ENCODE peak calls at places on chromosome 12, in six cellular contexts. One of them, this sample, is unnamed.

GRCh38 chr12:123271182-123271491 is 519 bp downstream of the CDK2AP1 start:
- DNase-seq in AG09309: no peak
- DNase-seq in left ventricle myocardium inferior: peak; percentile 81
- DNase-seq in OCI-LY7: peak; percentile 83
- DNase-seq in GM23338: peak; percentile 86
- DNase-seq in uterus: peak; percentile 71
- DNase-seq in this sample: no peak

GRCh38 chr12:107903377-107904061 is 129.0 kb downstream of the ASCL4 start:
- DNase-seq in uterus: no peak
- DNase-seq in left ventricle myocardium inferior: peak; percentile 60
- DNase-seq in AG09309: no peak
- DNase-seq in OCI-LY7: peak; percentile 82
- DNase-seq in GM23338: peak; percentile 91
- DNase-seq in this sample: no peak

GRCh38 chr12:14576896-14577295 is 9.2 kb upstream of the PLBD1 start:
- DNase-seq in OCI-LY7: peak; percentile 93
- DNase-seq in AG09309: no peak
- DNase-seq in GM23338: no peak
- DNase-seq in uterus: no peak
- DNase-seq in left ventricle myocardium inferior: no peak
- DNase-seq in this sample: no peak

GRCh38 chr12:73950506-73950905 is 587.1 kb upstream of the ATXN7L3B start:
- DNase-seq in OCI-LY7: no peak
- DNase-seq in uterus: no peak
- DNase-seq in left ventricle myocardium inferior: no peak
- DNase-seq in AG09309: no peak
- DNase-seq in GM23338: no peak
- DNase-seq in this sample: no peak

GRCh38 chr12:12528361-12529092 is 34.1 kb downstream of the DUSP16 start:
- DNase-seq in AG09309: no peak
- DNase-seq in uterus: no peak
- DNase-seq in OCI-LY7: no peak
- DNase-seq in left ventricle myocardium inferior: no peak
- DNase-seq in GM23338: no peak
- DNase-seq in this sample: no peak

GRCh38 chr12:29519585-29520182 is 22.2 kb upstream of the OVCH1 start:
- DNase-seq in GM23338: peak; percentile 49
- DNase-seq in AG09309: peak; percentile 24
- DNase-seq in uterus: peak; percentile 23
- DNase-seq in left ventricle myocardium inferior: no peak
- DNase-seq in OCI-LY7: peak; percentile 44
- DNase-seq in this sample: peak; percentile 60

GRCh38 chr12:58860050-58860787 is 60.1 kb downstream of the LRIG3 start:
- DNase-seq in uterus: no peak
- DNase-seq in AG09309: no peak
- DNase-seq in OCI-LY7: no peak
- DNase-seq in left ventricle myocardium inferior: no peak
- DNase-seq in GM23338: no peak
- DNase-seq in this sample: no peak

GRCh38 chr12:67069451-67070306 is 199.5 kb upstream of the CAND1 start:
- DNase-seq in AG09309: no peak
- DNase-seq in uterus: no peak
- DNase-seq in left ventricle myocardium inferior: peak; percentile 28
- DNase-seq in GM23338: peak; percentile 87
- DNase-seq in OCI-LY7: peak; percentile 55
- DNase-seq in this sample: no peak

GRCh38 chr12:13251496-13251895 is 55.0 kb downstream of the EMP1 start:
- DNase-seq in left ventricle myocardium inferior: no peak
- DNase-seq in AG09309: no peak
- DNase-seq in uterus: no peak
- DNase-seq in OCI-LY7: no peak
- DNase-seq in GM23338: no peak
- DNase-seq in this sample: no peak

GRCh38 chr12:56954956-56955355 is 2.5 kb downstream of the RDH16 start:
- DNase-seq in AG09309: no peak
- DNase-seq in left ventricle myocardium inferior: no peak
- DNase-seq in OCI-LY7: no peak
- DNase-seq in GM23338: no peak
- DNase-seq in uterus: no peak
- DNase-seq in this sample: no peak

GRCh38 chr12:63913929-63914328 is 69.4 kb downstream of the SRGAP1 start:
- DNase-seq in left ventricle myocardium inferior: no peak
- DNase-seq in OCI-LY7: no peak
- DNase-seq in AG09309: no peak
- DNase-seq in GM23338: no peak
- DNase-seq in uterus: no peak
- DNase-seq in this sample: no peak

GRCh38 chr12:124856842-124857178 is 6.9 kb downstream of the SCARB1 start:
- DNase-seq in AG09309: no peak
- DNase-seq in OCI-LY7: no peak
- DNase-seq in GM23338: no peak
- DNase-seq in uterus: no peak
- DNase-seq in left ventricle myocardium inferior: no peak
- DNase-seq in this sample: no peak

GRCh38 chr12:49364989-49365388 is 2.3 kb upstream of the SPATS2 start:
- DNase-seq in AG09309: no peak
- DNase-seq in left ventricle myocardium inferior: no peak
- DNase-seq in uterus: no peak
- DNase-seq in GM23338: no peak
- DNase-seq in OCI-LY7: no peak
- DNase-seq in this sample: no peak

GRCh38 chr12:122888232-122888752 is 7.6 kb downstream of the VPS37B start:
- DNase-seq in uterus: no peak
- DNase-seq in AG09309: no peak
- DNase-seq in left ventricle myocardium inferior: peak; percentile 31
- DNase-seq in OCI-LY7: peak; percentile 67
- DNase-seq in GM23338: peak; percentile 89
- DNase-seq in this sample: peak; percentile 55

GRCh38 chr12:57477710-57478681 is 1.7 kb downstream of the ARHGAP9 start:
- DNase-seq in OCI-LY7: peak; percentile 73
- DNase-seq in uterus: no peak
- DNase-seq in left ventricle myocardium inferior: no peak
- DNase-seq in GM23338: no peak
- DNase-seq in AG09309: no peak
- DNase-seq in this sample: no peak

GRCh38 chr12:38384816-38385491 is 68.4 kb downstream of the ALG10B start:
- DNase-seq in left ventricle myocardium inferior: no peak
- DNase-seq in OCI-LY7: no peak
- DNase-seq in AG09309: no peak
- DNase-seq in GM23338: peak; percentile 66
- DNase-seq in uterus: no peak
- DNase-seq in this sample: no peak

GRCh38 chr12:24047345-24047744 is 97.9 kb upstream of the SOX5 start:
- DNase-seq in GM23338: no peak
- DNase-seq in uterus: no peak
- DNase-seq in AG09309: no peak
- DNase-seq in left ventricle myocardium inferior: no peak
- DNase-seq in OCI-LY7: no peak
- DNase-seq in this sample: no peak

GRCh38 chr12:93913845-93914244 is 234.5 kb upstream of the PLXNC1 start:
- DNase-seq in uterus: no peak
- DNase-seq in AG09309: peak; percentile 79
- DNase-seq in left ventricle myocardium inferior: no peak
- DNase-seq in GM23338: no peak
- DNase-seq in OCI-LY7: no peak
- DNase-seq in this sample: peak; percentile 49

GRCh38 chr12:70744133-70744532 is 106.9 kb upstream of the PTPRB start:
- DNase-seq in uterus: no peak
- DNase-seq in GM23338: no peak
- DNase-seq in OCI-LY7: no peak
- DNase-seq in AG09309: no peak
- DNase-seq in left ventricle myocardium inferior: no peak
- DNase-seq in this sample: no peak

GRCh38 chr12:112419269-112420133 is 754 bp downstream of the PTPN11 start:
- DNase-seq in left ventricle myocardium inferior: peak; percentile 63
- DNase-seq in GM23338: peak; percentile 85
- DNase-seq in AG09309: peak; percentile 46
- DNase-seq in OCI-LY7: no peak
- DNase-seq in uterus: peak; percentile 77
- DNase-seq in this sample: peak; percentile 37

GRCh38 chr12:124466200-124467128 is 100.9 kb downstream of the NCOR2 start:
- DNase-seq in left ventricle myocardium inferior: peak; percentile 71
- DNase-seq in uterus: no peak
- DNase-seq in GM23338: no peak
- DNase-seq in AG09309: no peak
- DNase-seq in OCI-LY7: peak; percentile 89
- DNase-seq in this sample: no peak

GRCh38 chr12:76449572-76449971 is 101.4 kb upstream of the BBS10 start:
- DNase-seq in left ventricle myocardium inferior: no peak
- DNase-seq in AG09309: no peak
- DNase-seq in OCI-LY7: no peak
- DNase-seq in GM23338: no peak
- DNase-seq in uterus: no peak
- DNase-seq in this sample: no peak

GRCh38 chr12:62604856-62605255 is 138.2 kb downstream of the MON2 start:
- DNase-seq in GM23338: no peak
- DNase-seq in OCI-LY7: no peak
- DNase-seq in AG09309: no peak
- DNase-seq in uterus: no peak
- DNase-seq in left ventricle myocardium inferior: no peak
- DNase-seq in this sample: no peak

GRCh38 chr12:3533703-3534386 is 42.8 kb downstream of the PRMT8 start:
- DNase-seq in left ventricle myocardium inferior: peak; percentile 59
- DNase-seq in uterus: no peak
- DNase-seq in OCI-LY7: no peak
- DNase-seq in AG09309: no peak
- DNase-seq in GM23338: no peak
- DNase-seq in this sample: no peak

GRCh38 chr12:70267550-70267949 is 24.3 kb downstream of the CNOT2 start:
- DNase-seq in GM23338: no peak
- DNase-seq in OCI-LY7: peak; percentile 10
- DNase-seq in uterus: no peak
- DNase-seq in AG09309: no peak
- DNase-seq in left ventricle myocardium inferior: no peak
- DNase-seq in this sample: no peak

GRCh38 chr12:51815571-51815970 is 32.9 kb downstream of the FIGNL2 start:
- DNase-seq in OCI-LY7: no peak
- DNase-seq in uterus: no peak
- DNase-seq in left ventricle myocardium inferior: no peak
- DNase-seq in AG09309: no peak
- DNase-seq in GM23338: peak; percentile 65
- DNase-seq in this sample: no peak

GRCh38 chr12:51818567-51819300 is 29.8 kb downstream of the FIGNL2 start:
- DNase-seq in left ventricle myocardium inferior: no peak
- DNase-seq in uterus: peak; percentile 29
- DNase-seq in AG09309: peak; percentile 52
- DNase-seq in GM23338: no peak
- DNase-seq in OCI-LY7: no peak
- DNase-seq in this sample: peak; percentile 69

GRCh38 chr12:51818086-51818485 is 30.4 kb downstream of the FIGNL2 start:
- DNase-seq in GM23338: no peak
- DNase-seq in OCI-LY7: no peak
- DNase-seq in AG09309: no peak
- DNase-seq in left ventricle myocardium inferior: no peak
- DNase-seq in uterus: no peak
- DNase-seq in this sample: no peak

GRCh38 chr12:51814311-51815088 is 34.0 kb downstream of the FIGNL2 start:
- DNase-seq in uterus: peak; percentile 51
- DNase-seq in GM23338: peak; percentile 89
- DNase-seq in AG09309: peak; percentile 24
- DNase-seq in left ventricle myocardium inferior: peak; percentile 81
- DNase-seq in OCI-LY7: no peak
- DNase-seq in this sample: no peak

GRCh38 chr12:51817027-51817953 is 31.2 kb downstream of the FIGNL2 start:
- DNase-seq in AG09309: no peak
- DNase-seq in left ventricle myocardium inferior: no peak
- DNase-seq in OCI-LY7: no peak
- DNase-seq in GM23338: no peak
- DNase-seq in uterus: no peak
- DNase-seq in this sample: no peak
- TF ChIP-seq CTCF in AG09309: no peak
- TF ChIP-seq CTCF in left ventricle myocardium inferior: no peak
- TF ChIP-seq CTCF in OCI-LY7: no peak
- TF ChIP-seq CTCF in GM23338: no peak
- TF ChIP-seq CTCF in uterus: no peak
- TF ChIP-seq CTCF in this sample: no peak

GRCh38 chr12:26153421-26154154 is 28.8 kb upstream of the BHLHE41 start:
- DNase-seq in uterus: peak; percentile 62
- DNase-seq in AG09309: peak; percentile 85
- DNase-seq in OCI-LY7: no peak
- DNase-seq in left ventricle myocardium inferior: no peak
- DNase-seq in GM23338: no peak
- DNase-seq in this sample: peak; percentile 83

GRCh38 chr12:26156996-26157395 is 32.2 kb upstream of the BHLHE41 start:
- DNase-seq in uterus: no peak
- DNase-seq in GM23338: no peak
- DNase-seq in AG09309: no peak
- DNase-seq in OCI-LY7: no peak
- DNase-seq in left ventricle myocardium inferior: no peak
- DNase-seq in this sample: no peak

GRCh38 chr12:26156201-26156871 is 31.5 kb upstream of the BHLHE41 start:
- DNase-seq in OCI-LY7: peak; percentile 91
- DNase-seq in GM23338: no peak
- DNase-seq in AG09309: no peak
- DNase-seq in uterus: no peak
- DNase-seq in left ventricle myocardium inferior: no peak
- DNase-seq in this sample: no peak

GRCh38 chr12:26162174-26162573 is 33.2 kb upstream of the SSPN start:
- DNase-seq in GM23338: no peak
- DNase-seq in left ventricle myocardium inferior: no peak
- DNase-seq in AG09309: no peak
- DNase-seq in uterus: no peak
- DNase-seq in OCI-LY7: no peak
- DNase-seq in this sample: no peak

GRCh38 chr12:26158078-26158764 is 33.4 kb upstream of the BHLHE41 start:
- DNase-seq in uterus: no peak
- DNase-seq in OCI-LY7: peak; percentile 39
- DNase-seq in GM23338: peak; percentile 48
- DNase-seq in AG09309: no peak
- DNase-seq in left ventricle myocardium inferior: no peak
- DNase-seq in this sample: no peak
- TF ChIP-seq CTCF in uterus: no peak
- TF ChIP-seq CTCF in OCI-LY7: peak; percentile 42
- TF ChIP-seq CTCF in GM23338: no peak
- TF ChIP-seq CTCF in AG09309: no peak
- TF ChIP-seq CTCF in left ventricle myocardium inferior: no peak
- TF ChIP-seq CTCF in this sample: peak; percentile 2

DNA sequence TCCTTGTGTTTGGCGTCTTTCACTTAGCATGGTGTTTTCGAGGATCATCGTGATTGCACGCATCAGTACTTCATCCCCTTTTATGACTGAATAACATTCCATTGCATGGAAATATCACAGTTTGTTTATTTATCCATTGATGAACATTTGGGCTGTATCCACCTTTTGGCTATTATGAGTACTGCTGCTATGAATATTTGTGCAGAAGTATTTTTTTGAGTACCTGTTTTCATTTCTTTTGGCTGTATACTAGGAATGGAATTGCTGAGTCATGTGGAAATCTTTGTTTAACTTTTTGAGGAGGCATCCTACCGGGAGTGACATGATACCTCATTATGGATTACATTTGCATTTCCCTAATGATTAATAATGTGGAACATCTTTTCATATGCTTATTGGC is 66.4 kb downstream of the WNK1 start:
- DNase-seq in AG09309: no peak
- DNase-seq in left ventricle myocardium inferior: no peak
- DNase-seq in GM23338: no peak
- DNase-seq in uterus: no peak
- DNase-seq in OCI-LY7: no peak
- DNase-seq in this sample: no peak
- TF ChIP-seq CTCF in AG09309: no peak
- TF ChIP-seq CTCF in left ventricle myocardium inferior: peak; percentile 24
- TF ChIP-seq CTCF in GM23338: no peak
- TF ChIP-seq CTCF in uterus: no peak
- TF ChIP-seq CTCF in OCI-LY7: no peak
- TF ChIP-seq CTCF in this sample: no peak

GRCh38 chr12:109140560-109140959 is 24.2 kb downstream of the ACACB start:
- DNase-seq in left ventricle myocardium inferior: no peak
- DNase-seq in uterus: no peak
- DNase-seq in GM23338: no peak
- DNase-seq in AG09309: no peak
- DNase-seq in OCI-LY7: no peak
- DNase-seq in this sample: no peak
- TF ChIP-seq CTCF in left ventricle myocardium inferior: no peak
- TF ChIP-seq CTCF in uterus: no peak
- TF ChIP-seq CTCF in GM23338: no peak
- TF ChIP-seq CTCF in AG09309: no peak
- TF ChIP-seq CTCF in OCI-LY7: no peak
- TF ChIP-seq CTCF in this sample: no peak

This sample was measured in astrocyte of the cerebellum.